ENCODE peak calls at places on chromosomes 2 and 18, in six cellular contexts. O is foreskin fibroblast, K is adrenal gland, C is GM23338, Y is right cardiac atrium, Z is HL-60. N is an unnamed sample.

GRCh38 chr2:85768713-85769112 is 14.9 kb downstream of the ATOH8 start:
- DNase-seq in O (no peak), Z (no peak), Y (peak), C (peak), K (peak), N (no peak)

GRCh38 chr2:171098607-171099006 is 62.1 kb downstream of the TLK1 start:
- DNase-seq in O (no peak), C (no peak), Y (no peak), K (no peak), Z (no peak), N (no peak)

GRCh38 chr2:222311321-222311977 is 12.7 kb upstream of the PAX3 start:
- DNase-seq in C (peak), O (peak), K (no peak), Z (no peak), Y (no peak), N (no peak)

GRCh38 chr2:240368746-240369724 is 66.4 kb upstream of the GPC1 start:
- DNase-seq in C (no peak), K (peak), Z (no peak), Y (no peak), O (no peak), N (no peak)

GRCh38 chr2:98868548-98869271 is 67.3 kb downstream of the CRACDL start:
- DNase-seq in C (no peak), Y (no peak), Z (no peak), O (no peak), K (no peak), N (no peak)

GRCh38 chr2:164710252-164710633 is 89.0 kb upstream of the GRB14 start:
- DNase-seq in K (no peak), C (no peak), Y (no peak), O (peak), Z (no peak), N (no peak)

GRCh38 chr2:100422320-100422719 is 4.9 kb upstream of the CHST10 start:
- DNase-seq in K (peak), C (peak), Z (peak), Y (no peak), O (peak), N (no peak)

GRCh38 chr2:187155472-187155871 is 292.6 kb downstream of the CALCRL start:
- DNase-seq in O (no peak), K (no peak), C (no peak), Y (no peak), Z (no peak), N (no peak)

GRCh38 chr18:27017901-27018500 is 152.5 kb upstream of the AQP4 start:
- DNase-seq in Z (no peak), Y (no peak), K (no peak), O (no peak), C (peak), N (peak)

GRCh38 chr18:79479761-79480161 is 84.0 kb downstream of the NFATC1 start:
- DNase-seq in C (no peak), Z (no peak), K (no peak), Y (peak), O (no peak), N (no peak)

GRCh38 chr2:65043001-65043400 is 13.2 kb upstream of the CEP68 start:
- DNase-seq in Y (no peak), K (no peak), C (no peak), O (no peak), Z (no peak), N (no peak)

GRCh38 chr2:45681675-45682074 is 30.2 kb downstream of the PRKCE start:
- DNase-seq in Z (no peak), O (peak), Y (peak), K (peak), C (no peak), N (no peak)

GRCh38 chr2:151569167-151569566 is 159.5 kb downstream of the RIF1 start:
- DNase-seq in Y (no peak), K (no peak), C (no peak), O (no peak), Z (no peak), N (no peak)
- H3K4me3 ChIP-seq in Y (no peak), K (no peak), C (no peak), O (no peak), Z (no peak), N (no peak)

GRCh38 chr2:54725343-54726099 is 2.1 kb downstream of the EML6 start:
- DNase-seq in O (no peak), C (peak), K (no peak), Y (no peak), Z (no peak), N (peak)
- H3K4me3 ChIP-seq in O (peak), C (peak), K (no peak), Y (peak), Z (no peak), N (peak)

GRCh38 chr2:127229555-127229954 is 9.5 kb upstream of the CYP27C1 start:
- DNase-seq in O (no peak), K (no peak), Z (no peak), Y (no peak), C (no peak), N (no peak)
- H3K4me3 ChIP-seq in O (no peak), K (no peak), Z (no peak), Y (no peak), C (no peak), N (no peak)

GRCh38 chr2:144511222-144511855 is 8.6 kb downstream of the ZEB2 start:
- DNase-seq in K (no peak), Y (no peak), Z (no peak), C (no peak), O (no peak), N (no peak)
- H3K4me3 ChIP-seq in K (no peak), Y (peak), Z (peak), C (peak), O (peak), N (no peak)

DNA sequence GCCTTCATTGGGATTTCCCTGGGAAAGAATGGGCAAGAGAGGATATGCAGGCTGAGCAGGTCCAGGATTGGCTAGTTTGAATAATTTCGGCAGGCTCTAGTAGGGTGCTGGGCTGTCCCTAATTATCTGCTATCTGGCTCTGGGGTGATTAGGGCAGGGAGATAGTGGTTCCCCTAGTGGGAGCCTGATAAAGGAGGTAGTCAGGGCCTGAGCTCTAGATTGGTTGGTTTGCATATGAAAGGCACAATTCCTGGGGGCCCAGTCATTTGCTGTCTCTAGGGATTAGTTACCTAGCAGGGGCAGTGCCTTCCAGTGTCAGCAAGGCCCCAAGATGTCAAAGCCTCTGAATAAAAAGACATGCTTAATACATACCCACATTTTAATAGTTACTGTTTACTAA is 690.1 kb upstream of the KLHL29 start:
- DNase-seq in O (no peak), Y (no peak), K (no peak), C (peak), Z (no peak), N (no peak)
- H3K4me3 ChIP-seq in O (no peak), Y (no peak), K (no peak), C (no peak), Z (no peak), N (no peak)

DNA sequence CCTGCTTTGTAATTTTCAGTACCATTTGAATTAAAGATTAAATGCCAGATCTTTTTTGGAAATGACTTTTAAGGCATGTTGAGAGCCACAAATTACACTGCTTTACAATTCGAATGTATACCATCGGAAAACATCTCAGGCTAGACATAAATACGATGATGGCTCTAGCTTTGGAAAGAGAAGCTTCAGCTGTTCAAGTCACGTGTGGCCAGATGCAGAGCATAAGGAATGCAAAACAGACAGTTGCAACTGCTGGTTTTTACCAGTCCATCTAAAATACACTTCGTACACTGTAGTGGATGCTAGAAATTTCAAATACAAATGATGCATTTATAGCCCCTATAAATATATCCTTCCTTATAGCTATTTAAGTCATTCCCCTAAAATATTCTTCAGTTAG is 8.0 kb downstream of the ZNF516 start:
- DNase-seq in K (no peak), Y (no peak), Z (no peak), O (no peak), C (no peak), N (no peak)
- H3K4me3 ChIP-seq in K (no peak), Y (no peak), Z (no peak), O (peak), C (no peak), N (no peak)

GRCh38 chr2:69889302-69889701 is 4.5 kb upstream of the SNRNP27 start:
- DNase-seq in C (no peak), K (no peak), Y (no peak), O (no peak), Z (no peak), N (no peak)
- H3K4me3 ChIP-seq in C (no peak), K (no peak), Y (no peak), O (no peak), Z (no peak), N (no peak)

GRCh38 chr2:130798472-130799221 is 38.1 kb upstream of the ARHGEF4 start:
- DNase-seq in C (peak), Z (no peak), Y (peak), K (peak), O (no peak), N (no peak)
- H3K4me3 ChIP-seq in C (peak), Z (peak), Y (peak), K (peak), O (peak), N (peak)

GRCh38 chr18:72107647-72108046 is 436.5 kb downstream of the CBLN2 start:
- DNase-seq in Z (no peak), K (no peak), C (peak), O (no peak), Y (no peak), N (no peak)
- H3K4me3 ChIP-seq in Z (no peak), K (no peak), C (no peak), O (no peak), Y (no peak), N (no peak)

N was measured in OCI-LY7.